ENCODE peak calls at places on chromosomes 4 and X, in ten cellular contexts. M is coronary artery, J is endothelial cell, H is dorsolateral prefrontal cortex, I is mucosa of descending colon, C is AG04450, N is NB4, D is RWPE2, E is AG04449, Z is cardiac fibroblast. V is an unnamed sample.

GRCh38 chr4:186472948-186473347 is 82.4 kb downstream of the MTNR1A start:
- DNase-seq in M (no peak), J (no peak), H (no peak), I (no peak), C (peak; percentile 6), N (peak; percentile 5), D (no peak), E (no peak), Z (peak; percentile 70), V (no peak)

GRCh38 chr4:127212269-127212580 is 420.5 kb upstream of the INTU start:
- DNase-seq in M (no peak), J (no peak), H (no peak), I (no peak), C (no peak), N (no peak), D (no peak), E (no peak), Z (no peak), V (no peak)

GRCh38 chr4:146273204-146273901 is 59.0 kb downstream of the REELD1 start:
- DNase-seq in M (no peak), J (no peak), H (no peak), I (no peak), C (no peak), N (no peak), D (no peak), E (no peak), Z (no peak), V (no peak)

GRCh38 chr4:152748619-152749018 is 30.9 kb downstream of the TIGD4 start:
- DNase-seq in M (no peak), J (no peak), H (no peak), I (no peak), C (no peak), N (no peak), D (no peak), E (no peak), Z (no peak), V (no peak)

GRCh38 chr4:8010618-8011017 is 71.0 kb upstream of the AFAP1 start:
- DNase-seq in M (no peak), J (no peak), H (peak; percentile 90), I (peak; percentile 67), C (no peak), N (no peak), D (no peak), E (no peak), Z (peak; percentile 63), V (peak; percentile 73)

GRCh38 chr4:80125252-80126177 is 52.5 kb upstream of the ANTXR2 start:
- DNase-seq in M (no peak), J (peak; percentile 6), H (no peak), I (peak; percentile 52), C (no peak), N (peak; percentile 86), D (no peak), E (no peak), Z (peak; percentile 59), V (no peak)

GRCh38 chrX:96372313-96373046 is 312.2 kb upstream of the DIAPH2 start:
- DNase-seq in M (no peak), J (peak; percentile 15), H (no peak), I (peak; percentile 3), C (peak; percentile 24), N (peak; percentile 67), D (no peak), E (peak; percentile 12), Z (peak; percentile 77), V (peak; percentile 1)

GRCh38 chrX:6849711-6850415 is 297.6 kb upstream of the STS start:
- DNase-seq in M (no peak), J (no peak), H (no peak), I (no peak), C (no peak), N (peak; percentile 7), D (no peak), E (no peak), Z (no peak), V (no peak)

GRCh38 chr4:152729466-152729865 is 49.7 kb upstream of the TMEM154 start:
- DNase-seq in M (no peak), J (no peak), H (no peak), I (no peak), C (no peak), N (no peak), D (no peak), E (no peak), Z (peak; percentile 61), V (no peak)

GRCh38 chr4:36241771-36242170 is 2.5 kb downstream of the ARAP2 start:
- DNase-seq in M (no peak), J (no peak), H (no peak), I (no peak), C (no peak), N (no peak), D (no peak), E (no peak), Z (no peak), V (no peak)

GRCh38 chrX:131067846-131068745 is 9.9 kb downstream of the ARHGAP36 start:
- DNase-seq in M (no peak), J (no peak), H (no peak), I (no peak), C (no peak), N (no peak), D (no peak), E (no peak), Z (no peak), V (no peak)

GRCh38 chrX:96563663-96564062 is 121.0 kb upstream of the DIAPH2 start:
- DNase-seq in M (no peak), J (no peak), H (no peak), I (no peak), C (peak; percentile 16), N (no peak), D (no peak), E (no peak), Z (peak; percentile 81), V (no peak)

GRCh38 chr4:147378780-147379179 is 102.1 kb upstream of the EDNRA start:
- DNase-seq in M (no peak), J (no peak), H (no peak), I (peak; percentile 32), C (no peak), N (no peak), D (no peak), E (no peak), Z (no peak), V (no peak)

GRCh38 chrX:143429021-143429570 is 88.2 kb downstream of the SPANXN3 start:
- DNase-seq in M (no peak), J (no peak), H (no peak), I (no peak), C (no peak), N (no peak), D (no peak), E (no peak), Z (peak; percentile 15), V (no peak)

DNA sequence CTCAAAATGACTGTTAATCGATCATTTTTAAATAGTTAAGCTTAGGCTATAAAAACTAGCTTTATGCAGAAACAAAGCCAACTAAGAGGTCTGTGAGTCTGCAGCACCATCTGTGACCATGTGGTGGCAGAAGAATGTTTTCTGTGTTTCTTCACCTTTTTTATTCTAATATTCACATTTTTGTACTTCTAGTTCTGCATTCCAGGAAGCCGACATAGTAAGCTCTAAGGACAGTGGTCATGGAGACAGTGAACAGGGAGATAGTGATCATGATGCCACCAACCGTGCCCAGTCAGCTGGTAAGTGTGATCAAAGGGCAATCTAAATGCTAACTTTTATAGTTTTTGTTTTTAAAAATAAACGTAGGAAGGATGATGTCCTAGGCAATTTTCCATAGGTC is 5.6 kb downstream of the PCDH10 start:
- DNase-seq in M (no peak), J (peak; percentile 33), H (peak; percentile 54), I (no peak), C (no peak), N (peak; percentile 32), D (no peak), E (no peak), Z (peak; percentile 64), V (peak; percentile 7)
- TF ChIP-seq CTCF in M (peak; percentile 29), J (peak; percentile 53), H (peak; percentile 78), I (no peak), C (peak; percentile 77), N (peak; percentile 52), D (peak; percentile 75), E (peak; percentile 57), Z (peak; percentile 72), V (peak; percentile 77)

DNA sequence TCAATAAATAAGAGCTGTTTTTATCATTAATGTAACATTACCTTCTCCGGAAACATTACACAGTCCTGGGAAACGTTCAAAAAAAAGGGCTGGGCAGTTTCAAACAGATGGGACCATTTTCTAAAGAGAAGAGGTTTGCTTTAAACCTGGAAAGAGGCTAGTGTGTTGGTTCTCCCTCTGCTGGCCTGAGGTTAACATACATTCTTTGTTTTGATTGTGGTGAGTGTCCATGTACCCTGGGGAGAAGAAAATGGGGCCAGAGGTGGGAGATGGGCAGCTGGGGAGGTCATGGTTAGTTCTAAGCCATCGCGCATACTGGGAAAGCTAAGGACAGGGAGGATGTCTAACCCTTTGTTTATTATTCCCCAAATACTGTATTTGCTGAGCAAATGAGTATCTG is 194.7 kb downstream of the CPEB2 start:
- DNase-seq in M (no peak), J (peak; percentile 21), H (no peak), I (peak; percentile 5), C (no peak), N (peak; percentile 26), D (no peak), E (no peak), Z (peak; percentile 57), V (peak; percentile 4)
- TF ChIP-seq CTCF in M (no peak), J (no peak), H (peak; percentile 42), I (no peak), C (peak; percentile 51), N (peak; percentile 12), D (peak; percentile 42), E (peak; percentile 32), Z (peak; percentile 53), V (peak; percentile 54)

GRCh38 chr4:5409980-5410618 is 298.3 kb downstream of the EVC2 start:
- DNase-seq in M (no peak), J (no peak), H (no peak), I (no peak), C (no peak), N (no peak), D (no peak), E (no peak), Z (no peak), V (no peak)
- TF ChIP-seq CTCF in M (no peak), J (no peak), H (no peak), I (no peak), C (peak; percentile 27), N (no peak), D (peak; percentile 9), E (peak; percentile 13), Z (no peak), V (no peak)

DNA sequence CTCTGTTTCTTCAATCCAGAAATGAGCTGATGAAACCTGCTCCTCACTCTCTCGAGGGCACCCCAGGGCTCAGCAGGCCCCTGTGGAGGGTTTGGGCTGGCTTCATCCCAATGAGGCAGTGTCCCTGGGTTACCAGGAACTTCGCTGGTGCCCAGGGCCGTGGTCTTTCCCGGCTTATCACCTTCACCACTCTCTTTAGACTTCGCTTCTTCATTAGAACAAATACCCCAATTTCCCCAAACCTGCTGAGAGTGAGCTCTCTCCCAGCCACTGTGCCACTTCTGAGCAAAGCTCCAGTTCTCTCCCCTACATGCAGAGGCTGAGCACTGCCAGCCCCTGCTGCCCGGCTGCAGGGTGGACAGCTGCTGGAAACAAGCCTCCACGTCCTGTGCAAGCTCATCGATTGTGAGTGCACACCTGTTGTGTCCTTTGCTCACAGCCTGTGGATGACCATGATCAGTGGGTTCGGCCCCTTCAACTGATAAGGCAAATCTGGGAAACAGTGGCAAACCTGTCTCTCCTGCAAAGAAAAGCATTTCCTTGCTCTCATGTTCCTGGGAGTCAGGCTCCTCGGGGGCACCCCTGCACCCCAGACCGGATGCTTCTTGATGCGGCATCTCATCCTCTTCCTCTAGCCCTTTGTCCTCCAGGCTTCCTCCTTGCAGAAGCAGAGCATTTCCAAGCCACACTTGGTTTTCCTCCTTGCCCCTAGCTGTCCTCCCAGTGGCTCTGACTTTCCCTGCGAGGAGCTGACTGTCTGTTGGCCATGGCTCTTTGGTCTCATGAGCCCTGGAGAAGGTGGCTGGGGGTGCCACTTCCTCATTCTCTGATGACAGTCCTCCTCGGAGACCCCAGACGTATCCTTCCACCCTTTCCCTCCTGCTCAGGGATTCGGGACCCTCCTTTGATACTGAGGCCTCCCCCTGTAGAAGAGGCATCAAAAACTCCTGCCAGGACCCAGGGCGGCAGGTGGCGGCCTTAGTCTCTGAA is 28.7 kb downstream of the C4orf50 start:
- DNase-seq in M (peak; percentile 41), J (no peak), H (no peak), I (no peak), C (no peak), N (no peak), D (peak; percentile 22), E (no peak), Z (no peak), V (no peak)
- TF ChIP-seq CTCF in M (no peak), J (no peak), H (no peak), I (no peak), C (no peak), N (no peak), D (no peak), E (no peak), Z (no peak), V (no peak)